ENCODE peak calls at places on chromosomes 12 and 14, in eight cellular contexts. N is foreskin keratinocyte; V is activated naive CD4-positive, alpha-beta T cell treated with anti-CD3 and anti-CD28 coated beads, Interleukin-2, amount 50 U/mL, for 16 hours; F is RCC 7860; E is iris pigment epithelial cell; T is AG08395; O is SW480; J is NCI-H2081. H is an unnamed sample.

GRCh38 chr12:119695034-119695433 is 27.1 kb downstream of the PRKAB1 start:
- DNase-seq in V (no peak), O (no peak), J (no peak), N (no peak), T (peak; percentile 9), F (no peak), E (peak; percentile 21), H (no peak)

GRCh38 chr12:2266666-2267623 is 214.2 kb downstream of the CACNA1C start:
- DNase-seq in T (no peak), N (no peak), V (no peak), E (no peak), F (peak; percentile 63), J (no peak), O (no peak), H (no peak)

GRCh38 chr14:20757963-20758362 is 10.2 kb upstream of the EDDM3B start:
- DNase-seq in V (no peak), J (no peak), F (no peak), E (no peak), N (no peak), O (no peak), T (no peak), H (no peak)

GRCh38 chr14:91252901-91253794 is 8.6 kb upstream of the GPR68 start:
- DNase-seq in F (no peak), T (peak; percentile 56), E (no peak), V (peak; percentile 57), N (no peak), J (peak; percentile 41), O (no peak), H (no peak)

GRCh38 chr12:3236345-3237153 is 159.4 kb downstream of the TSPAN9 start:
- DNase-seq in J (peak; percentile 13), T (peak; percentile 34), O (peak; percentile 94), F (no peak), N (peak; percentile 64), E (peak; percentile 77), V (no peak), H (no peak)

GRCh38 chr14:95307402-95308041 is 12.2 kb downstream of the CLMN start:
- DNase-seq in F (no peak), T (no peak), V (no peak), N (no peak), J (no peak), O (no peak), E (no peak), H (no peak)

GRCh38 chr14:38042356-38042755 is 165.3 kb upstream of the SSTR1 start:
- DNase-seq in O (peak; percentile 55), F (peak; percentile 62), T (peak; percentile 80), E (peak; percentile 71), J (no peak), V (no peak), N (no peak), H (no peak)

GRCh38 chr12:89556976-89557375 is 31.1 kb upstream of the POC1B start:
- DNase-seq in O (peak; percentile 39), N (no peak), E (no peak), T (no peak), J (no peak), V (no peak), F (peak; percentile 20), H (no peak)

GRCh38 chr14:36773558-36773957 is 111.9 kb downstream of the PAX9 start:
- DNase-seq in J (no peak), T (peak; percentile 39), F (peak; percentile 3), O (no peak), E (peak; percentile 73), V (no peak), N (peak; percentile 69), H (no peak)

GRCh38 chr12:97903356-97903755 is 440.8 kb downstream of the RMST start:
- DNase-seq in F (no peak), N (no peak), V (no peak), T (no peak), E (no peak), O (no peak), J (no peak), H (no peak)

GRCh38 chr12:121232977-121233627 is 23.2 kb downstream of the P2RX4 start:
- DNase-seq in F (no peak), V (no peak), O (no peak), T (no peak), J (no peak), N (no peak), E (no peak), H (no peak)

GRCh38 chr12:94289551-94290312 is 141.4 kb downstream of the PLXNC1 start:
- DNase-seq in N (peak; percentile 14), J (no peak), O (no peak), V (no peak), F (no peak), T (peak; percentile 83), E (peak; percentile 69), H (no peak)

GRCh38 chr12:116346751-116347150 is 69.3 kb upstream of the MED13L start:
- DNase-seq in E (peak; percentile 85), F (peak; percentile 49), N (peak; percentile 18), J (no peak), V (no peak), O (peak; percentile 20), T (peak; percentile 90), H (peak; percentile 76)

GRCh38 chr14:36478782-36479181 is 41.2 kb downstream of the NKX2-1 start:
- DNase-seq in J (no peak), V (no peak), F (peak; percentile 65), E (no peak), N (peak; percentile 34), T (no peak), O (peak; percentile 95), H (no peak)

GRCh38 chr12:64104376-64104775 is 117.7 kb downstream of the KICS2 start:
- DNase-seq in N (peak; percentile 74), V (no peak), E (peak; percentile 47), F (peak; percentile 80), T (peak; percentile 19), J (no peak), O (no peak), H (no peak)

GRCh38 chr12:119715268-119715620 is 47.3 kb downstream of the PRKAB1 start:
- DNase-seq in F (peak; percentile 27), T (no peak), N (peak; percentile 63), V (no peak), E (peak; percentile 85), O (no peak), J (no peak), H (no peak)

GRCh38 chr12:111453071-111453989 is 47.6 kb downstream of the SH2B3 start:
- DNase-seq in N (no peak), J (no peak), T (no peak), E (no peak), F (no peak), V (no peak), O (no peak), H (no peak)

GRCh38 chr12:48180857-48181495 is 2.5 kb upstream of the CCDC184 start:
- DNase-seq in O (no peak), T (no peak), V (no peak), J (no peak), N (no peak), E (no peak), F (no peak), H (no peak)

GRCh38 chr12:39587247-39587646 is 32.4 kb downstream of the ABCD2 start:
- DNase-seq in O (no peak), E (peak; percentile 35), J (no peak), V (no peak), N (peak; percentile 7), F (no peak), T (no peak), H (no peak)

GRCh38 chr12:58387199-58387598 is 445.8 kb downstream of the ATP23 start:
- DNase-seq in T (peak; percentile 55), N (peak; percentile 64), V (no peak), E (peak; percentile 61), F (peak; percentile 72), J (no peak), O (peak; percentile 17), H (no peak)

GRCh38 chr12:54195736-54196347 is 7.1 kb upstream of the SMUG1 start:
- DNase-seq in T (no peak), N (no peak), F (peak; percentile 12), V (no peak), O (no peak), J (no peak), E (peak; percentile 91), H (no peak)

GRCh38 chr14:101554991-101555668 is 6.2 kb upstream of the DIO3 start:
- DNase-seq in T (no peak), F (no peak), N (no peak), O (peak; percentile 74), V (no peak), J (no peak), E (no peak), H (no peak)

GRCh38 chr14:64912256-64912655 is 2.0 kb upstream of the CHURC1 start:
- DNase-seq in J (no peak), V (no peak), T (no peak), F (no peak), E (peak; percentile 47), N (no peak), O (no peak), H (no peak)

GRCh38 chr12:83823386-83824045 is 1089.1 kb downstream of the SLC6A15 start:
- DNase-seq in E (peak; percentile 19), O (peak; percentile 53), F (peak; percentile 48), J (peak; percentile 34), N (no peak), V (peak; percentile 14), T (peak; percentile 3), H (no peak)

GRCh38 chr12:21891763-21892217 is 49.4 kb downstream of the ABCC9 start:
- DNase-seq in E (no peak), O (no peak), J (no peak), V (no peak), T (no peak), F (no peak), N (no peak), H (no peak)